ENCODE peak calls at places on chromosomes 7 and 10, in five cellular contexts. U, J, L, X and N are unnamed samples.

GRCh38 chr10:132837905-132838304 is 52.0 kb upstream of the NKX6-2 start:
- DNase-seq in U (no peak), J (no peak), L (no peak), X (no peak), N (peak; percentile 22)

GRCh38 chr10:23448802-23449570 is 10.1 kb downstream of the OTUD1 start:
- DNase-seq in U (no peak), J (no peak), L (peak; percentile 69), X (no peak), N (peak; percentile 27)

GRCh38 chr7:111730476-111731300 is 168.4 kb upstream of the IMMP2L start:
- DNase-seq in U (peak; percentile 58), J (peak; percentile 39), L (peak; percentile 29), X (peak; percentile 66), N (peak; percentile 51)

GRCh38 chr10:1410469-1411395 is 326.6 kb downstream of the ADARB2 start:
- DNase-seq in U (no peak), J (no peak), L (no peak), X (no peak), N (no peak)

GRCh38 chr10:3398825-3399646 is 226.5 kb upstream of the PITRM1 start:
- DNase-seq in U (peak; percentile 70), J (no peak), L (no peak), X (no peak), N (peak; percentile 56)

GRCh38 chr7:74197449-74198108 is 12.2 kb upstream of the LAT2 start:
- DNase-seq in U (no peak), J (no peak), L (no peak), X (no peak), N (no peak)

GRCh38 chr7:74334026-74334425 is 44.8 kb downstream of the CLIP2 start:
- DNase-seq in U (peak; percentile 4), J (no peak), L (no peak), X (no peak), N (peak; percentile 83)

GRCh38 chr10:44306762-44307161 is 78.1 kb downstream of the CXCL12 start:
- DNase-seq in U (peak; percentile 30), J (peak; percentile 4), L (no peak), X (peak; percentile 17), N (peak; percentile 52)

GRCh38 chr10:73956476-73957338 is 41.2 kb upstream of the VCL start:
- DNase-seq in U (peak; percentile 67), J (no peak), L (peak; percentile 61), X (no peak), N (peak; percentile 53)

GRCh38 chr10:3806603-3807002 is 21.6 kb upstream of the KLF6 start:
- DNase-seq in U (peak; percentile 83), J (no peak), L (no peak), X (no peak), N (peak; percentile 98)

GRCh38 chr10:86536294-86536861 is 14.8 kb upstream of the WAPL start:
- DNase-seq in U (no peak), J (no peak), L (no peak), X (peak; percentile 59), N (no peak)

GRCh38 chr10:52437205-52437646 is 123.1 kb downstream of the DKK1 start:
- DNase-seq in U (no peak), J (no peak), L (peak; percentile 85), X (no peak), N (no peak)

GRCh38 chr10:104521901-104522827 is 118.9 kb upstream of the SORCS3 start:
- DNase-seq in U (no peak), J (no peak), L (no peak), X (no peak), N (no peak)

GRCh38 chr10:129901389-129902045 is 62.6 kb downstream of the EBF3 start:
- DNase-seq in U (no peak), J (no peak), L (no peak), X (peak; percentile 56), N (no peak)

GRCh38 chr10:79049931-79050895 is 18.6 kb upstream of the ZMIZ1 start:
- DNase-seq in U (peak; percentile 59), J (no peak), L (no peak), X (no peak), N (peak; percentile 67)

GRCh38 chr7:81690251-81690650 is 79.6 kb downstream of the HGF start:
- DNase-seq in U (peak; percentile 66), J (no peak), L (peak; percentile 48), X (no peak), N (no peak)

GRCh38 chr10:5666324-5667220 is at the start of gene ASB13:
- DNase-seq in U (peak; percentile 50), J (peak; percentile 28), L (peak; percentile 52), X (peak; percentile 89), N (peak; percentile 78)

GRCh38 chr10:43376828-43377227 is 5.4 kb downstream of the FXYD4 start:
- DNase-seq in U (no peak), J (no peak), L (no peak), X (no peak), N (no peak)

GRCh38 chr10:52900564-52900963 is 128.0 kb upstream of the MBL2 start:
- DNase-seq in U (no peak), J (no peak), L (peak; percentile 58), X (no peak), N (no peak)

GRCh38 chr10:44756235-44756634 is 154.9 kb upstream of the TMEM72 start:
- DNase-seq in U (peak; percentile 86), J (no peak), L (no peak), X (no peak), N (peak; percentile 77)

GRCh38 chr7:113606325-113606724 is 312.5 kb downstream of the PPP1R3A start:
- DNase-seq in U (no peak), J (no peak), L (no peak), X (no peak), N (no peak)

GRCh38 chr7:74656421-74656910 is 1.1 kb upstream of the GTF2I start:
- DNase-seq in U (peak; percentile 45), J (no peak), L (peak; percentile 36), X (peak; percentile 62), N (peak; percentile 60)

GRCh38 chr10:44153901-44154670 is 230.8 kb downstream of the CXCL12 start:
- DNase-seq in U (no peak), J (no peak), L (no peak), X (no peak), N (peak; percentile 28)

GRCh38 chr10:13346280-13346819 is 1.7 kb downstream of the SEPHS1 start:
- DNase-seq in U (peak; percentile 35), J (no peak), L (no peak), X (peak; percentile 21), N (peak; percentile 90)

GRCh38 chr10:13346912-13347234 is 1.2 kb downstream of the SEPHS1 start:
- DNase-seq in U (no peak), J (no peak), L (peak; percentile 21), X (peak; percentile 44), N (no peak)

GRCh38 chr10:13349776-13350274 is 1.7 kb upstream of the SEPHS1 start:
- DNase-seq in U (peak; percentile 7), J (no peak), L (no peak), X (peak; percentile 47), N (peak; percentile 77)

GRCh38 chr10:13348216-13349017 is at the start of gene SEPHS1:
- DNase-seq in U (peak; percentile 66), J (peak; percentile 52), L (peak; percentile 85), X (peak; percentile 81), N (peak; percentile 79)

GRCh38 chr10:13347235-13348156 is 597 bp downstream of the SEPHS1 start:
- DNase-seq in U (peak; percentile 61), J (peak; percentile 41), L (peak; percentile 82), X (peak; percentile 96), N (peak; percentile 90)
- H3K9ac ChIP-seq in U (peak overlapping the region; percentile 89), J (peak overlapping the region; percentile 95), L (peak overlapping the region; percentile 94), X (peak overlapping the region; percentile 99), N (peak overlapping the region; percentile 97)

DNA sequence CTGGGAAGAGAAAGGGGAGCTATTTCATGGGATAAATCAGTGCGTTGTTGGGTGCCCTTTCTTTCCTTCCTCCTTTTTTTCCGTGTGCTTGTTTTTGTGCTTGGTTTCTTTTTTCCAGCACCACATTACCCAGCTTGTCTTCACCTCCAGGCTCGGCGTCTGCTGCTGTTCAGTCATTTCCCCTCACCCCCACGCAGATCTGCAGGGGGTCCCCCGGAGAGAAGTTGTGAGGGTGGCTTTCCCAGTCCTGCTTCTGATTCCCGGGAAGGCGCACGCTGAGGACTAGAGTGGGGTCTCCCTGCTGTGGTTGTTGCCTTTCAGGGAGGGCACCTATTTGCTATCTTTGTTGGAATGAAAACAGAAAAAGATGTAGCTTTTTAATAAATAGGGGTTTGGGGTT is 1.6 kb downstream of the CAMK1D start:
- DNase-seq in U (no peak), J (no peak), L (no peak), X (peak; percentile 15), N (no peak)
- TF ChIP-seq EZH2phosphoT487 in U (no peak), J (no peak), L (no peak), X (no peak), N (no peak)

GRCh38 chr10:123746016-123746415 is 79.9 kb downstream of the GPR26 start:
- DNase-seq in U (no peak), J (no peak), L (no peak), X (no peak), N (no peak)

GRCh38 chr10:123744226-123744536 is 78.0 kb downstream of the GPR26 start:
- DNase-seq in U (no peak), J (no peak), L (no peak), X (no peak), N (no peak)

GRCh38 chr10:123741711-123742110 is 75.6 kb downstream of the GPR26 start:
- DNase-seq in U (no peak), J (no peak), L (no peak), X (no peak), N (no peak)

GRCh38 chr10:123742751-123743440 is 76.7 kb downstream of the GPR26 start:
- DNase-seq in U (no peak), J (no peak), L (no peak), X (no peak), N (no peak)

GRCh38 chr10:123743441-123744225 is 77.5 kb downstream of the GPR26 start:
- DNase-seq in U (peak; percentile 13), J (no peak), L (no peak), X (no peak), N (peak; percentile 28)
- H3K9me3 ChIP-seq in U (no peaks in the 10 kb centered on the region), J (no peaks in the 10 kb centered on the region), L (no peaks in the 10 kb centered on the region), X (no peaks in the 10 kb centered on the region), N (no peaks in the 10 kb centered on the region)

DNA sequence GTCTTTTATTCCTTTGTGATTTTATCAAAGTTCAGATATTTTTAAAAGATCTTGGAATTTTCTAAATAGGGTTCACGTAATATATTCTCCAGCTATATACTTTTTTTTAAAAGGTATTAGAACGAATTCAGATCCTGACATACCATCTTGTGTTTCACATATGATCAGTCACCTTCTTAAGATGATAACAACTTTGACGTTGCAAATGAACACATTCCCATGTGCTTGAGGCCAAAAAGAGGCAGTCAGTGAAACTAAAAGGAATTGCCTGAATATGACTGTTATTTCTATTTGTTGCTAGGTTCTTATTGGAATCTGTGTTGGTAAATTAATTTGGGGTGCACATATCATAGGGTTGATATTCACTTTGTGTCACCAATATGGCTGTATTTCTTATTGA is 310.1 kb downstream of the MDFIC start:
- DNase-seq in U (no peak), J (no peak), L (no peak), X (no peak), N (peak; percentile 13)
- H3K9ac ChIP-seq in U (no peak overlapping the region), J (peak overlapping the region; percentile 12), L (no peak overlapping the region), X (no peak overlapping the region), N (peak overlapping the region; percentile 65)